ENCODE peak calls at places on chromosomes 12 and 14, in six cellular contexts. B is cardiac muscle cell, Q is tibial nerve, R is PC-3, C is fibroblast of pulmonary artery, V is adrenal gland. K is an unnamed sample.

GRCh38 chr14:104140463-104141331 is 2.3 kb downstream of the KIF26A start:
- DNase-seq in B (no peak), V (no peak), C (no peak), R (no peak), Q (no peak), K (peak)

GRCh38 chr12:12661086-12661485 is 34.9 kb downstream of the GPR19 start:
- DNase-seq in B (peak), C (peak), R (peak), Q (no peak), V (peak), K (no peak)

GRCh38 chr12:109127533-109128242 is 11.3 kb downstream of the ACACB start:
- DNase-seq in B (no peak), V (no peak), C (no peak), R (no peak), Q (no peak), K (no peak)

GRCh38 chr12:31590730-31591307 is at the start of gene DENND5B:
- DNase-seq in R (peak), B (peak), V (peak), Q (peak), C (peak), K (peak)

GRCh38 chr12:911191-911826 is 38.2 kb downstream of the RAD52 start:
- DNase-seq in R (no peak), B (peak), V (peak), C (no peak), Q (no peak), K (no peak)

GRCh38 chr14:60095781-60096450 is 4.2 kb downstream of the PCNX4 start:
- DNase-seq in V (no peak), B (peak), Q (no peak), R (peak), C (peak), K (no peak)

GRCh38 chr12:51976376-51977160 is 25.1 kb downstream of the ACVR1B start:
- DNase-seq in Q (no peak), R (no peak), B (peak), C (peak), V (no peak), K (no peak)

GRCh38 chr14:50714452-50715073 is 46.5 kb upstream of the SAV1 start:
- DNase-seq in B (peak), V (peak), Q (no peak), R (peak), C (peak), K (no peak)

GRCh38 chr12:75208851-75209781 is 523 bp downstream of the KCNC2 start:
- DNase-seq in V (peak), Q (no peak), R (no peak), B (peak), C (peak), K (peak)

GRCh38 chr12:16349132-16349463 is 1.7 kb downstream of the MGST1 start:
- DNase-seq in B (peak), R (peak), Q (peak), C (peak), V (peak), K (no peak)

GRCh38 chr12:106149096-106149784 is 10.5 kb upstream of the NUAK1 start:
- DNase-seq in Q (no peak), V (peak), B (peak), C (peak), R (peak), K (no peak)

GRCh38 chr12:89889051-89889450 is 180.4 kb upstream of the ATP2B1 start:
- DNase-seq in B (no peak), C (no peak), V (no peak), Q (no peak), R (peak), K (no peak)

GRCh38 chr12:67647547-67648305 is 819 bp upstream of the DYRK2 start:
- DNase-seq in B (peak), Q (peak), V (peak), R (peak), C (peak), K (peak)
- TF ChIP-seq CTCF in B (peak), Q (peak), V (peak), R (peak), C (peak), K (no peak)

DNA sequence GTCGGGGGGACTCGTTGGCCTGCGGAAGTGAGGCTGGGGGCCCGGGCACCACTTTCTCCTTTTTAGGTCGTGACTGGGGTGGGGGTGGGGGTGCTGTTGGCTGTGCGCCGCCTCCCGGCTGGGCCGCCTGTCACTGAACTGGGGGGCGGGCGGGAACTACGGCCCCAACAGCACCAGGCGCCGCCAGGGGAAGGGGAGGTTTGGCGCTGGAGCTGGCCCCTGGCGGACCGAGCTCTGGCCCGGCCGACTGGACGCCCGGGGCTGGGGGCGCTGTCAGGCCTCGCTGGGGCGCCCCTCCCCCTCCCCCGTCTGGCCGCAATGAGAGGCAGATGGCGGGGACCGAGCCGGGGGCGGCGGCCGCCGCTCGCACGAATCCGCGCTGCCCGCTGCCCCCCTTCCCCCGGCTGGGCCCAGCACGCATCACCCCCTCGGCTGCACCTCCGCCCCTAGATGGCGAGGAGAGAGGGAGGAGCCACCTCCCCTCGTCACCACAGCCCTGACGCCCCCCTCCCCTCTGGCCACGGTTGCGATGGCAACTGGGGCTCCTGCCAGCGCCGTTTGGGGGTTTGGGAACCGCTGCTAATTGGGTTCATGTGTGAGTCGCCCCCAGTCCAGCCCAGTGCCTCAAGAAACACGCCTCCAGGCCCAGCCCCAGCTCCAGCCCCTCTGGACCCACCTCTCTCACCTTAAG is 723 bp downstream of the NFATC4 start:
- DNase-seq in B (peak), C (peak), V (peak), Q (peak), R (no peak), K (peak)
- TF ChIP-seq CTCF in B (no peak), C (no peak), V (no peak), Q (no peak), R (no peak), K (no peak)

DNA sequence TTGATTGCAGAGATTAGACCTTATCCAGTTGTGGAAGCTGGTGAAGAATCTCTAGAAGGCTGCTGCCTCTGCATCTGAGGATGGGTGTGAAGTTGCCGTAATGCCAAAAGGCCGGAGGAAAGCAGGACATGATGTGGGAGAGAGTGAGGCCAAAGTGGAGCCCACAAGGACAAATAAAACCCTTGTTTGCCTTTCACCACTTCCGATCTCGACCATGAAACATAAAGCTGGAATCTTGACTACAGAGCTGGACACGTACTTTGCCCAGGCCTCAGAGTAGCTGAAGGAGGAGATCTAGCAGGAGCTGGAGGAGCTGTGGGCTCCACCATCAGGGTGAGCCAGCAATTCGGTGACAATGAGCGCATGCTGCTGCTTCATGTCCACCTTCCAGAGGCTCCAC is 5.0 kb upstream of the CACNA1C start:
- DNase-seq in Q (no peak), R (peak), C (no peak), B (no peak), V (no peak), K (no peak)
- TF ChIP-seq CTCF in Q (no peak), R (no peak), C (no peak), B (no peak), V (no peak), K (no peak)

DNA sequence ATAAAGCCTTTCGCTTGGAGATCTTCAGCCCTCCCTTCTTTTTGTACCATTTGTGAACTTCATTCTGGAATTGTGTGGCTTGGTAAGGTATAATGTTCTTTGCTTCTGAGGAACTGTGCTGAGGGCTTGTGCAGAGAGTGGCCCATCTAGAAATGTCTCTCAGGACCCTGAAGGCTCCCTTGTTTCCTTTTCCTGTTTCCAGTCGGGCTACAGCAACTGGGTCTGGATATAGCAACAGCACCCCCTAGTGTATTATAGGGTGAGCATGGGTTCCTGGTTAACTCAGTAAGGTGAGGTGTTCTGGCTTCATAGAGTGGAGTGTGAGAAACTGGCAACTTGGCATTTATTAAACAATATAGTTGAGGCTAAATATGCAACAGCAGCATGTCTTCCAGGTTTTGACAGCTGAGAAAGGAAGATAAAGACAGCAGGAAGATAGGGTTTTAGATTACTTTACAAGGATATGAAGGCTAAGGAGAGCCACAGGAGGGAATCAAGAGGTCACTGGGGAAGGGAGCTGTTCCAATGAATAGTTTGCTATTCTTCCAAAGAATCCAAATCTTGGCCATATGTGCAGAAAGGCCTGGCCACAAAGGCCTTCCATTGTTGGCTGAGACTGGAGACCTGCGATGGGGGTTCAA is 49.1 kb upstream of the RNU6-8 start:
- DNase-seq in C (peak), V (peak), Q (peak), R (peak), B (peak), K (peak)
- TF ChIP-seq CTCF in C (peak), V (peak), Q (peak), R (peak), B (peak), K (peak)

K was measured in glutamatergic neuron.